ENCODE peak calls at places on chromosome 9, in five cellular contexts. One of them, this sample, is unnamed.
A peak's percentile ranks its signal among the peaks of the same experiment; 100 is the strongest.

GRCh38 chr9:137297966-137298365 is 4.1 kb downstream of the NRARP start:
- DNase-seq in psoas muscle: no peak
- DNase-seq in CD8-positive, alpha-beta memory T cell: no peak
- DNase-seq in sigmoid colon: no peak
- DNase-seq in CD4-positive, alpha-beta memory T cell: no peak
- DNase-seq in this sample: no peak

GRCh38 chr9:19498015-19498414 is 89.2 kb downstream of the ACER2 start:
- DNase-seq in psoas muscle: no peak
- DNase-seq in CD8-positive, alpha-beta memory T cell: no peak
- DNase-seq in sigmoid colon: no peak
- DNase-seq in CD4-positive, alpha-beta memory T cell: no peak
- DNase-seq in this sample: no peak

GRCh38 chr9:107176701-107177100 is 106.4 kb upstream of the RAD23B start:
- DNase-seq in psoas muscle: peak; percentile 21
- DNase-seq in CD8-positive, alpha-beta memory T cell: no peak
- DNase-seq in sigmoid colon: no peak
- DNase-seq in CD4-positive, alpha-beta memory T cell: no peak
- DNase-seq in this sample: no peak

GRCh38 chr9:22308177-22308576 is 138.4 kb upstream of the DMRTA1 start:
- DNase-seq in psoas muscle: no peak
- DNase-seq in CD8-positive, alpha-beta memory T cell: no peak
- DNase-seq in sigmoid colon: no peak
- DNase-seq in CD4-positive, alpha-beta memory T cell: no peak
- DNase-seq in this sample: no peak

GRCh38 chr9:22111176-22111870 is 102.2 kb upstream of the CDKN2B start:
- DNase-seq in psoas muscle: no peak
- DNase-seq in CD8-positive, alpha-beta memory T cell: no peak
- DNase-seq in sigmoid colon: no peak
- DNase-seq in CD4-positive, alpha-beta memory T cell: no peak
- DNase-seq in this sample: no peak

GRCh38 chr9:104091708-104092107 is 2.4 kb upstream of the SMC2 start:
- DNase-seq in psoas muscle: no peak
- DNase-seq in CD8-positive, alpha-beta memory T cell: no peak
- DNase-seq in sigmoid colon: peak; percentile 83
- DNase-seq in CD4-positive, alpha-beta memory T cell: no peak
- DNase-seq in this sample: no peak

GRCh38 chr9:105447814-105448812 is at the start of gene FSD1L:
- DNase-seq in psoas muscle: peak; percentile 95
- DNase-seq in CD8-positive, alpha-beta memory T cell: peak; percentile 73
- DNase-seq in sigmoid colon: peak; percentile 97
- DNase-seq in CD4-positive, alpha-beta memory T cell: peak; percentile 70
- DNase-seq in this sample: peak; percentile 83

GRCh38 chr9:3857673-3858072 is 331.9 kb upstream of the RFX3 start:
- DNase-seq in psoas muscle: no peak
- DNase-seq in CD8-positive, alpha-beta memory T cell: no peak
- DNase-seq in sigmoid colon: no peak
- DNase-seq in CD4-positive, alpha-beta memory T cell: no peak
- DNase-seq in this sample: no peak

GRCh38 chr9:91341258-91341746 is 20.4 kb downstream of the AUH start:
- DNase-seq in psoas muscle: no peak
- DNase-seq in CD8-positive, alpha-beta memory T cell: no peak
- DNase-seq in sigmoid colon: no peak
- DNase-seq in CD4-positive, alpha-beta memory T cell: no peak
- DNase-seq in this sample: no peak

GRCh38 chr9:131923766-131924165 is 155.9 kb downstream of the MED27 start:
- DNase-seq in psoas muscle: no peak
- DNase-seq in CD8-positive, alpha-beta memory T cell: no peak
- DNase-seq in sigmoid colon: no peak
- DNase-seq in CD4-positive, alpha-beta memory T cell: no peak
- DNase-seq in this sample: no peak

GRCh38 chr9:20598367-20598766 is 23.9 kb downstream of the MLLT3 start:
- DNase-seq in psoas muscle: no peak
- DNase-seq in CD8-positive, alpha-beta memory T cell: no peak
- DNase-seq in sigmoid colon: no peak
- DNase-seq in CD4-positive, alpha-beta memory T cell: no peak
- DNase-seq in this sample: no peak
- H3K27me3 ChIP-seq in psoas muscle: no peaks in the 10 kb centered on the region
- H3K27me3 ChIP-seq in CD8-positive, alpha-beta memory T cell: no peaks in the 10 kb centered on the region
- H3K27me3 ChIP-seq in sigmoid colon: no peaks in the 10 kb centered on the region
- H3K27me3 ChIP-seq in CD4-positive, alpha-beta memory T cell: no peaks in the 10 kb centered on the region
- H3K27me3 ChIP-seq in this sample: no peaks in the 10 kb centered on the region

GRCh38 chr9:99140685-99141314 is 35.9 kb downstream of the TGFBR1 start:
- DNase-seq in psoas muscle: no peak
- DNase-seq in CD8-positive, alpha-beta memory T cell: peak; percentile 31
- DNase-seq in sigmoid colon: peak; percentile 78
- DNase-seq in CD4-positive, alpha-beta memory T cell: peak; percentile 56
- DNase-seq in this sample: peak; percentile 25
- H3K36me3 ChIP-seq in psoas muscle: no peaks in the 10 kb centered on the region
- H3K36me3 ChIP-seq in CD8-positive, alpha-beta memory T cell: peaks cover 46% of the 10 kb centered on the region
- H3K36me3 ChIP-seq in sigmoid colon: peaks cover 9% of the 10 kb centered on the region
- H3K36me3 ChIP-seq in CD4-positive, alpha-beta memory T cell: peaks cover 37% of the 10 kb centered on the region
- H3K36me3 ChIP-seq in this sample: no peaks in the 10 kb centered on the region

DNA sequence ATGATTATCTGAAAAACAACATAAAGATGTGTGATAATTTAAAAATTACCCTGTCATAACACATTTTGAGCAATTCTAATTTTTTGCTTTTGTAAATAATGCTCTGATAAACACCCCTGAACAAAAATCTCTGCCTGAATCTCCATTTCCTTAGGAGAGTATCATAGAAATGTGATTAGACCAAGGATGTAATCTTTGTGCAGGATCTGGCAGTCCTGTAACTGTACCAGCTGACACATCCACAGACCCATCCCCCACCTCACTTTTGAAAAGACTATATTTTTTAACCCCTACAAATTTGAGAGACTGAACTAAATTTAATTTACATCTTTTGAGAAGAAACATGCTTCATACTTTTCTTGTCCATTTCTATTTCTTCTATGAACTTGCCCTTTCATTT is 101.7 kb downstream of the GNAQ start:
- DNase-seq in psoas muscle: no peak
- DNase-seq in CD8-positive, alpha-beta memory T cell: no peak
- DNase-seq in sigmoid colon: no peak
- DNase-seq in CD4-positive, alpha-beta memory T cell: no peak
- DNase-seq in this sample: no peak
- H3K27me3 ChIP-seq in psoas muscle: no peaks in the 10 kb centered on the region
- H3K27me3 ChIP-seq in CD8-positive, alpha-beta memory T cell: no peaks in the 10 kb centered on the region
- H3K27me3 ChIP-seq in sigmoid colon: no peaks in the 10 kb centered on the region
- H3K27me3 ChIP-seq in CD4-positive, alpha-beta memory T cell: no peaks in the 10 kb centered on the region
- H3K27me3 ChIP-seq in this sample: no peaks in the 10 kb centered on the region

GRCh38 chr9:127091526-127091925 is 30.9 kb downstream of the ANGPTL2 start:
- DNase-seq in psoas muscle: no peak
- DNase-seq in CD8-positive, alpha-beta memory T cell: no peak
- DNase-seq in sigmoid colon: peak; percentile 63
- DNase-seq in CD4-positive, alpha-beta memory T cell: no peak
- DNase-seq in this sample: no peak

GRCh38 chr9:127095416-127095815 is 27.0 kb downstream of the ANGPTL2 start:
- DNase-seq in psoas muscle: no peak
- DNase-seq in CD8-positive, alpha-beta memory T cell: no peak
- DNase-seq in sigmoid colon: no peak
- DNase-seq in CD4-positive, alpha-beta memory T cell: no peak
- DNase-seq in this sample: no peak

GRCh38 chr9:127096208-127096607 is 26.2 kb downstream of the ANGPTL2 start:
- DNase-seq in psoas muscle: no peak
- DNase-seq in CD8-positive, alpha-beta memory T cell: no peak
- DNase-seq in sigmoid colon: peak; percentile 66
- DNase-seq in CD4-positive, alpha-beta memory T cell: no peak
- DNase-seq in this sample: no peak

GRCh38 chr9:127092041-127092608 is 30.3 kb downstream of the ANGPTL2 start:
- DNase-seq in psoas muscle: no peak
- DNase-seq in CD8-positive, alpha-beta memory T cell: no peak
- DNase-seq in sigmoid colon: peak; percentile 46
- DNase-seq in CD4-positive, alpha-beta memory T cell: no peak
- DNase-seq in this sample: no peak

DNA sequence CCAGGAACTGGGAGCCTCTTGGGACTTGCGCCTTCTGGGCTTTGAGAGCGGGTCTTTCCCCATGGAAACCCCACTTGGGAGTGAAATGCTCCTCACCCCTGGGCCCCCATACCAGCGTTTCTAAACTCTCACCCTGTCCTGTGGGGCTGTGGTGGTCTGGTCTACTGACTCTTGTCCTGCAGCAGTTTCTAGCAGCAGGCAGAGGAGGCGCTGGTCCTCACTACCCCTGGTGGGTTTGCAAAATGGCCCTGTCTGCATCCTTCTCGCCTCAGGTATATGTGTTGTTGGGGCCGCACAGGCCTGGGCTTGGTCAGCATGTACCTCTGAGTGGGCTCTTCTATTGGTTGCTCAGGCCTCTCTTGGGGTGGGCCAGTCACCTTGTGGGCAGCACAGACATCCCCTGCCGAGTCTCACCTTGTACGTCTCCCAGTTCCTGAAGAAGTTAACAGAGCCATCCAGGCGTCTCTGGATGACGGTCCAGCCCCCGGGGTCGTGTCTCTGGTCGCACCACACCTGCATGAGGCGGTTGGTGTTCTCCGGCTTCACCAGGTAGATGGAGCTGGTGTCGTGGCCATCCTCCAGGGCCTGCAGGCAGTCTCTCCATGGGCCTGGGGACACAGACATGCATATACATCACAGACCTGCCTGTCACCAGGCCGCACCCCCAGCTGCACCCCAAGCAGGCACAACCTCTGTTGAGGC is 29.0 kb downstream of the ANGPTL2 start:
- DNase-seq in psoas muscle: no peak
- DNase-seq in CD8-positive, alpha-beta memory T cell: no peak
- DNase-seq in sigmoid colon: peak; percentile 59
- DNase-seq in CD4-positive, alpha-beta memory T cell: no peak
- DNase-seq in this sample: no peak
- H3K36me3 ChIP-seq in psoas muscle: no peaks in the 10 kb centered on the region
- H3K36me3 ChIP-seq in CD8-positive, alpha-beta memory T cell: no peaks in the 10 kb centered on the region
- H3K36me3 ChIP-seq in sigmoid colon: peaks cover 29% of the 10 kb centered on the region
- H3K36me3 ChIP-seq in CD4-positive, alpha-beta memory T cell: no peaks in the 10 kb centered on the region
- H3K36me3 ChIP-seq in this sample: peaks cover 68% of the 10 kb centered on the region

DNA sequence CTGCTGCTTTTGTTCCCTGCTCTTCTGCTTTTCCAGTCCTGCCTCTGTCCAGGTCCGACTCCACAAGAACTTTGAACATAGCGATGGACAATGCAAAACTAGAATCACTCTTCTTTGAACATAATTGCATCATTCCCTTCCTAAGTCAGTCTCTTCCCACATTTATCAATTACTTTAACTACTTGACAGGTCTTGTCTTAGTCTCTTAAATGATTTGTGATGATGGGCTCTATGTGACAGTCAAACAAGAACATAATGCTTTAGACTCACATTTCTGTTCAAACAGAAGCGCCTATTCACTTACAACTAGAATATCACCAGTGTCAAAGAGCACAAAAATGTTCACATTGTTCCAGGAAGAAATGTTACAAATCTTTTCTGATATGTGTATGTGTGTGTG is 278.1 kb downstream of the SH3GL2 start:
- DNase-seq in psoas muscle: no peak
- DNase-seq in CD8-positive, alpha-beta memory T cell: no peak
- DNase-seq in sigmoid colon: no peak
- DNase-seq in CD4-positive, alpha-beta memory T cell: no peak
- DNase-seq in this sample: no peak
- H3K27me3 ChIP-seq in psoas muscle: no peaks in the 10 kb centered on the region
- H3K27me3 ChIP-seq in CD8-positive, alpha-beta memory T cell: no peaks in the 10 kb centered on the region
- H3K27me3 ChIP-seq in sigmoid colon: no peaks in the 10 kb centered on the region
- H3K27me3 ChIP-seq in CD4-positive, alpha-beta memory T cell: no peaks in the 10 kb centered on the region
- H3K27me3 ChIP-seq in this sample: no peaks in the 10 kb centered on the region

DNA sequence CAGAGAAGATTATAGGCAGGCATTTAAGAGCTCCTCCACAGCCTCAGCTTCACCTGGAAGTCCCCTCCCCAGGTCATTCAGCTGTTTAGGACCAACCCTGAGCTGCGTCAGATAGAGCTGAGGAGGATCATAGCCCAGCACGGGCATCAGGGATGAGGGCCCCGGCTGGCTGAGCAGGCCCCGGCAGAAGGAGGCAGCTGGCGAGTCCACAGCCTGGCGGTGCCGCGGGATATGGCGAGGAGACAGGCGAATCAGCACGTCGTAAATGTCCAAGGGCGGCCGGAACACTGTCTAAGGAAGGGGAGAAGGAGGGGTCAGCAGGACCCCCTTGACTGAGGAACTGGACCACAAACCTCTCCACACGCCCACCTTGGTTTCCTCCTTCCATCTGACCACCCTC is 10.6 kb downstream of the NOL6 start:
- DNase-seq in psoas muscle: no peak
- DNase-seq in CD8-positive, alpha-beta memory T cell: no peak
- DNase-seq in sigmoid colon: no peak
- DNase-seq in CD4-positive, alpha-beta memory T cell: no peak
- DNase-seq in this sample: no peak
- H3K36me3 ChIP-seq in psoas muscle: peaks cover 27% of the 10 kb centered on the region
- H3K36me3 ChIP-seq in CD8-positive, alpha-beta memory T cell: peaks cover 61% of the 10 kb centered on the region
- H3K36me3 ChIP-seq in sigmoid colon: peaks cover 70% of the 10 kb centered on the region
- H3K36me3 ChIP-seq in CD4-positive, alpha-beta memory T cell: peaks cover 67% of the 10 kb centered on the region
- H3K36me3 ChIP-seq in this sample: no peaks in the 10 kb centered on the region

This sample was measured in Peyer's patch.